ENCODE peak calls at places on chromosomes 16 and 17, in seven cellular contexts. S is CD4-positive, CD25-positive, alpha-beta regulatory T cell; F is heart left ventricle; U is GM12878; X is iPS DF 6.9; A is body of pancreas; P is tibial artery. E is an unnamed sample.

GRCh38 chr16:88200896-88201185 is 181.9 kb upstream of the ZNF469 start:
- DNase-seq in U (no peak), A (no peak), F (no peak), X (no peak), S (no peak), P (no peak), E (no peak)

GRCh38 chr16:1991588-1992474 is 2.1 kb downstream of the SYNGR3 start:
- DNase-seq in A (peak; percentile 90), S (peak; percentile 98), F (peak; percentile 92), U (peak; percentile 37), P (peak; percentile 90), X (no peak), E (peak; percentile 98)

GRCh38 chr16:82638095-82638798 is 11.5 kb downstream of the CDH13 start:
- DNase-seq in U (no peak), P (no peak), S (no peak), X (no peak), F (no peak), A (no peak), E (no peak)

GRCh38 chr16:72198021-72198420 is 26.1 kb upstream of the PMFBP1 start:
- DNase-seq in X (no peak), F (peak; percentile 38), A (peak; percentile 22), P (peak; percentile 75), U (no peak), S (no peak), E (no peak)

GRCh38 chr17:79864147-79864546 is 24.9 kb upstream of the CBX4 start:
- DNase-seq in S (no peak), U (no peak), F (no peak), A (no peak), P (no peak), X (no peak), E (no peak)

GRCh38 chr16:62965831-62966230 is 929.6 kb upstream of the CDH8 start:
- DNase-seq in X (no peak), F (no peak), U (no peak), A (no peak), P (no peak), S (no peak), E (no peak)

GRCh38 chr17:38322897-38323296 is 20.9 kb downstream of the GPR179 start:
- DNase-seq in F (no peak), X (no peak), S (no peak), P (no peak), A (no peak), U (no peak), E (no peak)

GRCh38 chr16:35908942-35909341 is 2449.5 kb downstream of the TP53TG3F start:
- DNase-seq in S (no peak), A (no peak), F (no peak), X (no peak), U (no peak), P (no peak), E (no peak)

GRCh38 chr17:67605259-67605912 is 112.3 kb upstream of the NOL11 start:
- DNase-seq in X (no peak), A (peak; percentile 60), U (no peak), S (no peak), F (peak; percentile 68), P (peak; percentile 36), E (no peak)

GRCh38 chr16:87723224-87723619 is 42.6 kb downstream of the KLHDC4 start:
- DNase-seq in S (no peak), F (peak; percentile 72), A (no peak), U (peak; percentile 58), X (no peak), P (no peak), E (peak; percentile 21)

GRCh38 chr17:41492771-41493170 is 3.1 kb upstream of the KRT36 start:
- DNase-seq in X (no peak), S (no peak), A (no peak), U (no peak), P (no peak), F (peak; percentile 38), E (no peak)

GRCh38 chr16:66604376-66605176 is at the start of gene CMTM3:
- DNase-seq in S (peak; percentile 58), U (no peak), F (peak; percentile 62), A (peak; percentile 56), X (no peak), P (peak; percentile 50), E (peak; percentile 70)

GRCh38 chr17:55037828-55038227 is 69.3 kb downstream of the STXBP4 start:
- DNase-seq in A (no peak), S (no peak), U (peak; percentile 32), X (no peak), P (no peak), F (no peak), E (no peak)

GRCh38 chr17:79951361-79952264 is 84.1 kb downstream of the TBC1D16 start:
- DNase-seq in P (no peak), X (no peak), F (peak; percentile 57), U (no peak), S (no peak), A (peak; percentile 63), E (no peak)

GRCh38 chr16:3968556-3968955 is 88.0 kb upstream of the CREBBP start:
- DNase-seq in F (no peak), X (no peak), S (no peak), P (no peak), U (no peak), A (no peak), E (no peak)

GRCh38 chr17:80311216-80311827 is 50.7 kb downstream of the RNF213 start:
- DNase-seq in U (no peak), P (no peak), S (no peak), F (no peak), A (no peak), X (no peak), E (no peak)

GRCh38 chr17:20097362-20097761 is 88.2 kb downstream of the SPECC1 start:
- DNase-seq in P (no peak), X (no peak), S (no peak), A (no peak), F (no peak), U (no peak), E (no peak)

GRCh38 chr17:4607773-4608187 is 23.5 kb downstream of the SMTNL2 start:
- DNase-seq in X (no peak), U (no peak), F (peak; percentile 76), S (no peak), P (peak; percentile 75), A (peak; percentile 42), E (no peak)

GRCh38 chr17:73214851-73215250 is 22.0 kb downstream of the COG1 start:
- DNase-seq in X (no peak), A (no peak), S (no peak), F (no peak), U (no peak), P (no peak), E (no peak)

GRCh38 chr16:27378871-27379580 is 22.9 kb upstream of the IL21R start:
- DNase-seq in U (no peak), S (no peak), A (no peak), F (no peak), P (no peak), X (no peak), E (no peak)

GRCh38 chr16:11402745-11403533 is 57.7 kb downstream of the RMI2 start:
- DNase-seq in F (no peak), S (no peak), A (no peak), U (no peak), P (no peak), X (no peak), E (no peak)

GRCh38 chr16:25916091-25916490 is 224.3 kb downstream of the HS3ST4 start:
- DNase-seq in A (no peak), U (no peak), X (no peak), F (no peak), P (no peak), S (no peak), E (no peak)

GRCh38 chr16:13291934-13292333 is 390.5 kb downstream of the SHISA9 start:
- DNase-seq in U (no peak), S (no peak), X (peak; percentile 35), F (no peak), A (no peak), P (no peak), E (no peak)

GRCh38 chr17:39619786-39620101 is 7.0 kb upstream of the PPP1R1B start:
- DNase-seq in P (no peak), S (no peak), F (no peak), U (no peak), A (no peak), X (no peak), E (no peak)
- H3K36me3 ChIP-seq in P (no peaks in the 10 kb centered on the region), S (no peaks in the 10 kb centered on the region), F (no peaks in the 10 kb centered on the region), U (no peaks in the 10 kb centered on the region), A (no peaks in the 10 kb centered on the region), X (no peaks in the 10 kb centered on the region), E (no peaks in the 10 kb centered on the region)

GRCh38 chr17:53950858-53951250 is 128.1 kb downstream of the KIF2B start:
- DNase-seq in P (no peak), S (no peak), X (no peak), U (no peak), F (no peak), A (no peak), E (no peak)

GRCh38 chr17:53949473-53950090 is 126.9 kb downstream of the KIF2B start:
- DNase-seq in F (no peak), P (no peak), U (no peak), S (no peak), X (no peak), A (no peak), E (no peak)

GRCh38 chr17:53948323-53948722 is 125.6 kb downstream of the KIF2B start:
- DNase-seq in P (no peak), F (no peak), U (no peak), X (no peak), A (no peak), S (no peak), E (no peak)

GRCh38 chr17:53950207-53950857 is 127.6 kb downstream of the KIF2B start:
- DNase-seq in S (no peak), X (peak; percentile 61), A (no peak), P (no peak), F (no peak), U (no peak), E (no peak)
- H3K9me3 ChIP-seq in S (peaks cover 14% of the 10 kb centered on the region), X (no peaks in the 10 kb centered on the region), A (no peaks in the 10 kb centered on the region), P (peaks cover 11% of the 10 kb centered on the region), F (peaks cover 34% of the 10 kb centered on the region), U (no peaks in the 10 kb centered on the region), E (peaks cover 12% of the 10 kb centered on the region)

GRCh38 chr17:31374083-31374447 is 17.4 kb upstream of the RAB11FIP4 start:
- DNase-seq in F (no peak), A (no peak), P (no peak), X (no peak), S (no peak), U (no peak), E (no peak)
- H3K36me3 ChIP-seq in F (peaks cover 45% of the 10 kb centered on the region), A (no peaks in the 10 kb centered on the region), P (peaks cover 27% of the 10 kb centered on the region), X (no peaks in the 10 kb centered on the region), S (peaks cover 39% of the 10 kb centered on the region), U (peaks cover 10% of the 10 kb centered on the region), E (no peaks in the 10 kb centered on the region)

GRCh38 chr17:71201639-71202038 is 919.2 kb upstream of the SOX9 start:
- DNase-seq in F (no peak), S (no peak), P (no peak), U (no peak), X (no peak), A (no peak), E (no peak)

GRCh38 chr17:71208111-71208704 is 912.6 kb upstream of the SOX9 start:
- DNase-seq in U (no peak), S (no peak), P (no peak), A (no peak), X (no peak), F (no peak), E (no peak)

GRCh38 chr17:71200597-71200996 is 920.2 kb upstream of the SOX9 start:
- DNase-seq in U (no peak), A (no peak), X (no peak), F (no peak), P (no peak), S (no peak), E (no peak)

GRCh38 chr17:71203953-71204352 is 916.9 kb upstream of the SOX9 start:
- DNase-seq in X (no peak), F (no peak), P (no peak), A (no peak), S (no peak), U (no peak), E (no peak)

GRCh38 chr17:71202449-71202848 is 918.4 kb upstream of the SOX9 start:
- DNase-seq in S (no peak), X (no peak), A (no peak), F (no peak), U (no peak), P (no peak), E (no peak)
- H3K9me3 ChIP-seq in S (no peaks in the 10 kb centered on the region), X (no peaks in the 10 kb centered on the region), A (no peaks in the 10 kb centered on the region), F (no peaks in the 10 kb centered on the region), U (no peaks in the 10 kb centered on the region), P (no peaks in the 10 kb centered on the region), E (no peaks in the 10 kb centered on the region)